ENCODE peak calls at places on chromosomes 6 and 20, in seven cellular contexts. One of them, this sample, is unnamed.

GRCh38 chr6:32153252-32153834 is 598 bp upstream of the PPT2 start:
- DNase-seq in mesothelial cell of epicardium: peak
- DNase-seq in spleen: peak
- DNase-seq in dermis blood vessel endothelial cell: peak
- DNase-seq in activated T-cell treated with anti-CD3 and anti-CD28 coated beads, Interleukin-2, amount 50 U/mL, for 4 hours: no peak
- DNase-seq in GM12878: no peak
- DNase-seq in activated naive CD8-positive, alpha-beta T cell treated with anti-CD3 and anti-CD28 coated beads, Interleukin-2, amount 50 U/mL, for 16 hours: no peak
- DNase-seq in this sample: peak

GRCh38 chr20:46277602-46278001 is 30.7 kb downstream of the CDH22 start:
- DNase-seq in activated T-cell treated with anti-CD3 and anti-CD28 coated beads, Interleukin-2, amount 50 U/mL, for 4 hours: no peak
- DNase-seq in activated naive CD8-positive, alpha-beta T cell treated with anti-CD3 and anti-CD28 coated beads, Interleukin-2, amount 50 U/mL, for 16 hours: no peak
- DNase-seq in dermis blood vessel endothelial cell: no peak
- DNase-seq in GM12878: no peak
- DNase-seq in spleen: peak
- DNase-seq in mesothelial cell of epicardium: no peak
- DNase-seq in this sample: no peak

GRCh38 chr6:69026715-69027114 is 391.6 kb downstream of the ADGRB3 start:
- DNase-seq in spleen: no peak
- DNase-seq in GM12878: no peak
- DNase-seq in activated naive CD8-positive, alpha-beta T cell treated with anti-CD3 and anti-CD28 coated beads, Interleukin-2, amount 50 U/mL, for 16 hours: no peak
- DNase-seq in mesothelial cell of epicardium: no peak
- DNase-seq in activated T-cell treated with anti-CD3 and anti-CD28 coated beads, Interleukin-2, amount 50 U/mL, for 4 hours: no peak
- DNase-seq in dermis blood vessel endothelial cell: no peak
- DNase-seq in this sample: no peak

GRCh38 chr6:45930419-45931059 is 85.1 kb downstream of the CLIC5 start:
- DNase-seq in activated naive CD8-positive, alpha-beta T cell treated with anti-CD3 and anti-CD28 coated beads, Interleukin-2, amount 50 U/mL, for 16 hours: peak
- DNase-seq in dermis blood vessel endothelial cell: peak
- DNase-seq in spleen: peak
- DNase-seq in mesothelial cell of epicardium: peak
- DNase-seq in activated T-cell treated with anti-CD3 and anti-CD28 coated beads, Interleukin-2, amount 50 U/mL, for 4 hours: peak
- DNase-seq in GM12878: no peak
- DNase-seq in this sample: peak

GRCh38 chr6:170253226-170253909 is 37.5 kb downstream of the DLL1 start:
- DNase-seq in dermis blood vessel endothelial cell: no peak
- DNase-seq in spleen: no peak
- DNase-seq in activated naive CD8-positive, alpha-beta T cell treated with anti-CD3 and anti-CD28 coated beads, Interleukin-2, amount 50 U/mL, for 16 hours: no peak
- DNase-seq in GM12878: no peak
- DNase-seq in mesothelial cell of epicardium: no peak
- DNase-seq in activated T-cell treated with anti-CD3 and anti-CD28 coated beads, Interleukin-2, amount 50 U/mL, for 4 hours: no peak
- DNase-seq in this sample: peak

GRCh38 chr6:11459002-11459658 is 78.4 kb upstream of the TMEM170B start:
- DNase-seq in activated naive CD8-positive, alpha-beta T cell treated with anti-CD3 and anti-CD28 coated beads, Interleukin-2, amount 50 U/mL, for 16 hours: no peak
- DNase-seq in spleen: no peak
- DNase-seq in dermis blood vessel endothelial cell: no peak
- DNase-seq in mesothelial cell of epicardium: no peak
- DNase-seq in GM12878: peak
- DNase-seq in activated T-cell treated with anti-CD3 and anti-CD28 coated beads, Interleukin-2, amount 50 U/mL, for 4 hours: no peak
- DNase-seq in this sample: no peak

GRCh38 chr6:24924956-24925355 is 10.8 kb downstream of the RIPOR2 start:
- DNase-seq in mesothelial cell of epicardium: no peak
- DNase-seq in spleen: no peak
- DNase-seq in dermis blood vessel endothelial cell: no peak
- DNase-seq in GM12878: no peak
- DNase-seq in activated T-cell treated with anti-CD3 and anti-CD28 coated beads, Interleukin-2, amount 50 U/mL, for 4 hours: no peak
- DNase-seq in activated naive CD8-positive, alpha-beta T cell treated with anti-CD3 and anti-CD28 coated beads, Interleukin-2, amount 50 U/mL, for 16 hours: no peak
- DNase-seq in this sample: no peak

GRCh38 chr6:166989427-166990034 is 9.7 kb upstream of the CEP43 start:
- DNase-seq in mesothelial cell of epicardium: no peak
- DNase-seq in spleen: no peak
- DNase-seq in activated T-cell treated with anti-CD3 and anti-CD28 coated beads, Interleukin-2, amount 50 U/mL, for 4 hours: peak
- DNase-seq in activated naive CD8-positive, alpha-beta T cell treated with anti-CD3 and anti-CD28 coated beads, Interleukin-2, amount 50 U/mL, for 16 hours: no peak
- DNase-seq in dermis blood vessel endothelial cell: peak
- DNase-seq in GM12878: no peak
- DNase-seq in this sample: peak

GRCh38 chr6:39228111-39228971 is 934 bp downstream of the KCNK5 start:
- DNase-seq in GM12878: no peak
- DNase-seq in activated T-cell treated with anti-CD3 and anti-CD28 coated beads, Interleukin-2, amount 50 U/mL, for 4 hours: peak
- DNase-seq in mesothelial cell of epicardium: no peak
- DNase-seq in activated naive CD8-positive, alpha-beta T cell treated with anti-CD3 and anti-CD28 coated beads, Interleukin-2, amount 50 U/mL, for 16 hours: no peak
- DNase-seq in dermis blood vessel endothelial cell: no peak
- DNase-seq in spleen: peak
- DNase-seq in this sample: no peak

GRCh38 chr20:23223908-23224307 is 126.7 kb upstream of the NXT1 start:
- DNase-seq in mesothelial cell of epicardium: no peak
- DNase-seq in GM12878: no peak
- DNase-seq in spleen: no peak
- DNase-seq in activated T-cell treated with anti-CD3 and anti-CD28 coated beads, Interleukin-2, amount 50 U/mL, for 4 hours: no peak
- DNase-seq in activated naive CD8-positive, alpha-beta T cell treated with anti-CD3 and anti-CD28 coated beads, Interleukin-2, amount 50 U/mL, for 16 hours: no peak
- DNase-seq in dermis blood vessel endothelial cell: no peak
- DNase-seq in this sample: no peak

GRCh38 chr20:1863296-1863695 is 31.9 kb upstream of the SIRPA start:
- DNase-seq in dermis blood vessel endothelial cell: no peak
- DNase-seq in spleen: no peak
- DNase-seq in GM12878: no peak
- DNase-seq in mesothelial cell of epicardium: no peak
- DNase-seq in activated naive CD8-positive, alpha-beta T cell treated with anti-CD3 and anti-CD28 coated beads, Interleukin-2, amount 50 U/mL, for 16 hours: no peak
- DNase-seq in activated T-cell treated with anti-CD3 and anti-CD28 coated beads, Interleukin-2, amount 50 U/mL, for 4 hours: no peak
- DNase-seq in this sample: no peak

GRCh38 chr6:1348675-1349074 is 36.8 kb downstream of the FOXQ1 start:
- DNase-seq in GM12878: no peak
- DNase-seq in activated T-cell treated with anti-CD3 and anti-CD28 coated beads, Interleukin-2, amount 50 U/mL, for 4 hours: no peak
- DNase-seq in activated naive CD8-positive, alpha-beta T cell treated with anti-CD3 and anti-CD28 coated beads, Interleukin-2, amount 50 U/mL, for 16 hours: no peak
- DNase-seq in dermis blood vessel endothelial cell: peak
- DNase-seq in spleen: no peak
- DNase-seq in mesothelial cell of epicardium: no peak
- DNase-seq in this sample: peak

GRCh38 chr20:37295001-37295400 is 5.5 kb downstream of the MANBAL start:
- DNase-seq in GM12878: no peak
- DNase-seq in spleen: no peak
- DNase-seq in mesothelial cell of epicardium: no peak
- DNase-seq in dermis blood vessel endothelial cell: peak
- DNase-seq in activated T-cell treated with anti-CD3 and anti-CD28 coated beads, Interleukin-2, amount 50 U/mL, for 4 hours: no peak
- DNase-seq in activated naive CD8-positive, alpha-beta T cell treated with anti-CD3 and anti-CD28 coated beads, Interleukin-2, amount 50 U/mL, for 16 hours: no peak
- DNase-seq in this sample: peak

This sample was measured in NCI-H1417.